ENCODE peak calls at places on chromosome 6, in six cellular contexts. One of them, this sample, is unnamed. For H3K4me1, the result is how much of the 10 kb centered on the place peaks cover.

GRCh38 chr6:167683028-167683862 is 143.5 kb upstream of the AFDN start:
- DNase-seq in thoracic aorta: no peak
- DNase-seq in right lobe of liver: peak
- DNase-seq in heart left ventricle: peak
- DNase-seq in right cardiac atrium: peak
- DNase-seq in cardiac muscle cell: peak
- DNase-seq in this sample: no peak

GRCh38 chr6:22231616-22232015 is 65.2 kb downstream of the PRL start:
- DNase-seq in right cardiac atrium: no peak
- DNase-seq in cardiac muscle cell: no peak
- DNase-seq in thoracic aorta: no peak
- DNase-seq in heart left ventricle: no peak
- DNase-seq in right lobe of liver: no peak
- DNase-seq in this sample: no peak

GRCh38 chr6:11111769-11112437 is 378 bp upstream of the ERVFRD-1 start:
- DNase-seq in right cardiac atrium: no peak
- DNase-seq in right lobe of liver: no peak
- DNase-seq in cardiac muscle cell: no peak
- DNase-seq in thoracic aorta: no peak
- DNase-seq in heart left ventricle: no peak
- DNase-seq in this sample: no peak

GRCh38 chr6:24950210-24950941 is 14.6 kb upstream of the RIPOR2 start:
- DNase-seq in cardiac muscle cell: no peak
- DNase-seq in right lobe of liver: no peak
- DNase-seq in heart left ventricle: no peak
- DNase-seq in right cardiac atrium: no peak
- DNase-seq in thoracic aorta: no peak
- DNase-seq in this sample: no peak

GRCh38 chr6:159056003-159056402 is 11.2 kb upstream of the TAGAP start:
- DNase-seq in thoracic aorta: no peak
- DNase-seq in right cardiac atrium: no peak
- DNase-seq in cardiac muscle cell: no peak
- DNase-seq in heart left ventricle: no peak
- DNase-seq in right lobe of liver: no peak
- DNase-seq in this sample: no peak

GRCh38 chr6:40789143-40789764 is 202.1 kb upstream of the LRFN2 start:
- DNase-seq in right lobe of liver: no peak
- DNase-seq in heart left ventricle: no peak
- DNase-seq in cardiac muscle cell: no peak
- DNase-seq in right cardiac atrium: peak
- DNase-seq in thoracic aorta: no peak
- DNase-seq in this sample: no peak

GRCh38 chr6:1840491-1841121 is 230.9 kb downstream of the FOXC1 start:
- DNase-seq in right lobe of liver: no peak
- DNase-seq in thoracic aorta: no peak
- DNase-seq in cardiac muscle cell: no peak
- DNase-seq in right cardiac atrium: peak
- DNase-seq in heart left ventricle: no peak
- DNase-seq in this sample: no peak

GRCh38 chr6:117169060-117169635 is 96.2 kb upstream of the VGLL2 start:
- DNase-seq in cardiac muscle cell: no peak
- DNase-seq in heart left ventricle: no peak
- DNase-seq in right lobe of liver: no peak
- DNase-seq in right cardiac atrium: no peak
- DNase-seq in thoracic aorta: no peak
- DNase-seq in this sample: no peak

GRCh38 chr6:116352515-116353471 is 18.0 kb upstream of the DSE start:
- DNase-seq in right lobe of liver: no peak
- DNase-seq in right cardiac atrium: no peak
- DNase-seq in cardiac muscle cell: no peak
- DNase-seq in heart left ventricle: no peak
- DNase-seq in thoracic aorta: no peak
- DNase-seq in this sample: no peak

GRCh38 chr6:154471609-154472362 is 38.7 kb downstream of the CNKSR3 start:
- DNase-seq in thoracic aorta: no peak
- DNase-seq in right lobe of liver: no peak
- DNase-seq in right cardiac atrium: no peak
- DNase-seq in heart left ventricle: no peak
- DNase-seq in cardiac muscle cell: no peak
- DNase-seq in this sample: no peak

GRCh38 chr6:106048331-106048730 is 37.8 kb upstream of the PRDM1 start:
- DNase-seq in cardiac muscle cell: no peak
- DNase-seq in right cardiac atrium: no peak
- DNase-seq in right lobe of liver: no peak
- DNase-seq in heart left ventricle: no peak
- DNase-seq in thoracic aorta: no peak
- DNase-seq in this sample: no peak

GRCh38 chr6:63560806-63561672 is 11.2 kb upstream of the LOC128125822 start:
- DNase-seq in thoracic aorta: no peak
- DNase-seq in right cardiac atrium: no peak
- DNase-seq in heart left ventricle: no peak
- DNase-seq in right lobe of liver: no peak
- DNase-seq in cardiac muscle cell: no peak
- DNase-seq in this sample: no peak

GRCh38 chr6:134363323-134364039 is 45.6 kb upstream of the SGK1 start:
- DNase-seq in heart left ventricle: no peak
- DNase-seq in thoracic aorta: no peak
- DNase-seq in right lobe of liver: no peak
- DNase-seq in cardiac muscle cell: no peak
- DNase-seq in right cardiac atrium: no peak
- DNase-seq in this sample: no peak

GRCh38 chr6:21679761-21680265 is 86.3 kb downstream of the SOX4 start:
- DNase-seq in right lobe of liver: no peak
- DNase-seq in thoracic aorta: no peak
- DNase-seq in right cardiac atrium: peak
- DNase-seq in heart left ventricle: no peak
- DNase-seq in cardiac muscle cell: no peak
- DNase-seq in this sample: no peak

GRCh38 chr6:34414999-34415858 is 10.6 kb downstream of the RPS10 start:
- DNase-seq in right cardiac atrium: peak
- DNase-seq in thoracic aorta: peak
- DNase-seq in heart left ventricle: peak
- DNase-seq in cardiac muscle cell: peak
- DNase-seq in right lobe of liver: no peak
- DNase-seq in this sample: peak

GRCh38 chr6:79230149-79230548 is 4.3 kb downstream of the HMGN3 start:
- DNase-seq in right lobe of liver: no peak
- DNase-seq in right cardiac atrium: no peak
- DNase-seq in cardiac muscle cell: no peak
- DNase-seq in heart left ventricle: no peak
- DNase-seq in thoracic aorta: no peak
- DNase-seq in this sample: no peak

GRCh38 chr6:15526129-15526764 is 136.6 kb downstream of the DTNBP1 start:
- DNase-seq in thoracic aorta: no peak
- DNase-seq in right lobe of liver: no peak
- DNase-seq in heart left ventricle: no peak
- DNase-seq in cardiac muscle cell: no peak
- DNase-seq in right cardiac atrium: no peak
- DNase-seq in this sample: no peak

GRCh38 chr6:82984720-82985119 is 80.9 kb downstream of the UBE3D start:
- DNase-seq in thoracic aorta: no peak
- DNase-seq in heart left ventricle: no peak
- DNase-seq in cardiac muscle cell: no peak
- DNase-seq in right lobe of liver: no peak
- DNase-seq in right cardiac atrium: no peak
- DNase-seq in this sample: no peak

GRCh38 chr6:166955121-166955864 is 1.1 kb downstream of the RNASET2 start:
- DNase-seq in thoracic aorta: no peak
- DNase-seq in cardiac muscle cell: peak
- DNase-seq in right cardiac atrium: peak
- DNase-seq in right lobe of liver: peak
- DNase-seq in heart left ventricle: no peak
- DNase-seq in this sample: peak

GRCh38 chr6:127289934-127290333 is 23.3 kb downstream of the RNF146 start:
- DNase-seq in heart left ventricle: no peak
- DNase-seq in right cardiac atrium: no peak
- DNase-seq in cardiac muscle cell: no peak
- DNase-seq in right lobe of liver: no peak
- DNase-seq in thoracic aorta: no peak
- DNase-seq in this sample: peak

GRCh38 chr6:75130784-75131183 is 75.1 kb downstream of the COL12A1 start:
- DNase-seq in thoracic aorta: no peak
- DNase-seq in heart left ventricle: no peak
- DNase-seq in right lobe of liver: no peak
- DNase-seq in cardiac muscle cell: no peak
- DNase-seq in right cardiac atrium: peak
- DNase-seq in this sample: no peak

GRCh38 chr6:117265425-117266266 is at the start of gene VGLL2:
- DNase-seq in heart left ventricle: peak
- DNase-seq in thoracic aorta: no peak
- DNase-seq in right cardiac atrium: peak
- DNase-seq in right lobe of liver: peak
- DNase-seq in cardiac muscle cell: peak
- DNase-seq in this sample: no peak

GRCh38 chr6:17038316-17038715 is 63.5 kb upstream of the STMND1 start:
- DNase-seq in right lobe of liver: no peak
- DNase-seq in heart left ventricle: no peak
- DNase-seq in thoracic aorta: no peak
- DNase-seq in cardiac muscle cell: no peak
- DNase-seq in right cardiac atrium: no peak
- DNase-seq in this sample: no peak

GRCh38 chr6:63783096-63783495 is 147.5 kb downstream of the PHF3 start:
- DNase-seq in thoracic aorta: no peak
- DNase-seq in cardiac muscle cell: no peak
- DNase-seq in right cardiac atrium: no peak
- DNase-seq in heart left ventricle: no peak
- DNase-seq in right lobe of liver: peak
- DNase-seq in this sample: no peak

GRCh38 chr6:15596241-15596896 is 66.5 kb downstream of the DTNBP1 start:
- DNase-seq in cardiac muscle cell: no peak
- DNase-seq in heart left ventricle: no peak
- DNase-seq in thoracic aorta: no peak
- DNase-seq in right cardiac atrium: no peak
- DNase-seq in right lobe of liver: no peak
- DNase-seq in this sample: no peak

GRCh38 chr6:39268721-39269120 is 39.4 kb upstream of the KCNK5 start:
- DNase-seq in cardiac muscle cell: no peak
- DNase-seq in heart left ventricle: no peak
- DNase-seq in right lobe of liver: no peak
- DNase-seq in right cardiac atrium: no peak
- DNase-seq in thoracic aorta: no peak
- DNase-seq in this sample: no peak

GRCh38 chr6:110881929-110882629 is 7.5 kb downstream of the AMD1 start:
- DNase-seq in right lobe of liver: no peak
- DNase-seq in heart left ventricle: no peak
- DNase-seq in cardiac muscle cell: no peak
- DNase-seq in right cardiac atrium: no peak
- DNase-seq in thoracic aorta: no peak
- DNase-seq in this sample: no peak

GRCh38 chr6:3345836-3346235 is 87.1 kb downstream of the PSMG4 start:
- DNase-seq in right lobe of liver: no peak
- DNase-seq in heart left ventricle: peak
- DNase-seq in cardiac muscle cell: peak
- DNase-seq in right cardiac atrium: no peak
- DNase-seq in thoracic aorta: no peak
- DNase-seq in this sample: no peak
- H3K4me1 ChIP-seq in right lobe of liver: under half
- H3K4me1 ChIP-seq in heart left ventricle: under half
- H3K4me1 ChIP-seq in cardiac muscle cell: half or more
- H3K4me1 ChIP-seq in right cardiac atrium: under half
- H3K4me1 ChIP-seq in thoracic aorta: under half
- H3K4me1 ChIP-seq in this sample: under half

DNA sequence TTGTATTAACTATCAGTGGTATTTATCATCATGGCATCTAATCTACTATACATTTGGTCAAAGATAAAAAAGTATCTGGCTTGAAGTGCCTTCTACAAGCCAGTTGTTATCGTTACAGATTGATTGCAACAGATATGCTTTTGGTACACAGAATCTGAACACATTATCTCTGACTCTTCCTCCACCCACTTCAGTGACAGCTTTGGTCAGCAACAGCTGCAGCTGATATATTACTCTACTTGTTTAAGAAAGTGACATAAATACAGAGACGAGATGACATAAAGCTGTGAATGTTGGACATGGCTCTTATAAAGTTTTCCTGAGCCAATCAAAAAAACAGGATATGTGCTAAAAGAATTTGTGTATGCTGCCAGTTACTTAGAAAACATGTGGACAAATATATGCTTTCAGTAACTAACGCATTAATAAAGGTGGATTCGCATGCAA is 77.6 kb downstream of the HIVEP2 start:
- DNase-seq in right cardiac atrium: no peak
- DNase-seq in right lobe of liver: no peak
- DNase-seq in heart left ventricle: no peak
- DNase-seq in cardiac muscle cell: no peak
- DNase-seq in thoracic aorta: no peak
- DNase-seq in this sample: no peak
- H3K4me1 ChIP-seq in right cardiac atrium: under half
- H3K4me1 ChIP-seq in right lobe of liver: under half
- H3K4me1 ChIP-seq in heart left ventricle: under half
- H3K4me1 ChIP-seq in cardiac muscle cell: under half
- H3K4me1 ChIP-seq in thoracic aorta: under half
- H3K4me1 ChIP-seq in this sample: under half

GRCh38 chr6:44629636-44630035 is 242.1 kb downstream of the CDC5L start:
- DNase-seq in cardiac muscle cell: peak
- DNase-seq in heart left ventricle: no peak
- DNase-seq in right lobe of liver: no peak
- DNase-seq in right cardiac atrium: no peak
- DNase-seq in thoracic aorta: no peak
- DNase-seq in this sample: no peak

GRCh38 chr6:44627879-44628271 is 240.4 kb downstream of the CDC5L start:
- DNase-seq in cardiac muscle cell: no peak
- DNase-seq in thoracic aorta: no peak
- DNase-seq in right lobe of liver: no peak
- DNase-seq in heart left ventricle: no peak
- DNase-seq in right cardiac atrium: no peak
- DNase-seq in this sample: no peak

GRCh38 chr6:44626608-44627007 is 239.1 kb downstream of the CDC5L start:
- DNase-seq in right cardiac atrium: no peak
- DNase-seq in heart left ventricle: no peak
- DNase-seq in right lobe of liver: no peak
- DNase-seq in thoracic aorta: no peak
- DNase-seq in cardiac muscle cell: no peak
- DNase-seq in this sample: no peak

GRCh38 chr6:44627091-44627878 is 239.8 kb downstream of the CDC5L start:
- DNase-seq in heart left ventricle: no peak
- DNase-seq in right lobe of liver: no peak
- DNase-seq in thoracic aorta: no peak
- DNase-seq in right cardiac atrium: peak
- DNase-seq in cardiac muscle cell: no peak
- DNase-seq in this sample: peak

GRCh38 chr6:44628347-44628746 is 240.8 kb downstream of the CDC5L start:
- DNase-seq in right cardiac atrium: no peak
- DNase-seq in cardiac muscle cell: no peak
- DNase-seq in right lobe of liver: no peak
- DNase-seq in heart left ventricle: no peak
- DNase-seq in thoracic aorta: no peak
- DNase-seq in this sample: no peak
- H3K4me1 ChIP-seq in right cardiac atrium: under half
- H3K4me1 ChIP-seq in cardiac muscle cell: under half
- H3K4me1 ChIP-seq in right lobe of liver: under half
- H3K4me1 ChIP-seq in heart left ventricle: under half
- H3K4me1 ChIP-seq in thoracic aorta: under half
- H3K4me1 ChIP-seq in this sample: under half

DNA sequence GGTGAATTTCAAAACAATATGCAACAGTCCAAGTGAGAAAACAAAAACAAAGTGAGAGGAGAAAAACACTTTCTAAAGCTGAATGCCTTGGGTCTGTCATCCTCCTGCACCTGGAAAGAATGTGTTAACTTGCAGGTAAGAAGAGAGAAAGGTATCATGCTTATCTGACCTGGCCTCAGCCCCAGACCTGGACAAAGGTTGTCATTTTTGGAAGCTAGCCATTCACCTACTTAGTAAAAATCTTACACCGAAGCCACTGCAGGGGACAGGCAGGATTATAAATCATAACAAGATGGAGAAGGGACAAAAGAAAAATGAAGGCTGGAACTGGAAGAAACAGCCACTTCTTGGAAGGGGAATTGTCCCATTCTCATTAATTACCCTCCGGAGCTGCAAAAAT is 69.4 kb downstream of the GFOD1 start:
- DNase-seq in right lobe of liver: no peak
- DNase-seq in right cardiac atrium: no peak
- DNase-seq in cardiac muscle cell: no peak
- DNase-seq in heart left ventricle: no peak
- DNase-seq in thoracic aorta: no peak
- DNase-seq in this sample: no peak
- H3K4me1 ChIP-seq in right lobe of liver: under half
- H3K4me1 ChIP-seq in right cardiac atrium: under half
- H3K4me1 ChIP-seq in cardiac muscle cell: under half
- H3K4me1 ChIP-seq in heart left ventricle: under half
- H3K4me1 ChIP-seq in thoracic aorta: under half
- H3K4me1 ChIP-seq in this sample: half or more